ENCODE peak calls at places on chromosome 19, in seven cellular contexts. V is T-cell; A is activated T-cell treated with anti-CD3 and anti-CD28 coated beads, Interleukin-2, amount 50 U/mL, for 72 hours; Z is transverse colon; P is lung; D is cardiac fibroblast; G is lung microvascular endothelial cell. U is an unnamed sample.

GRCh38 chr19:42140125-42140754 is 8.0 kb upstream of the POU2F2 start:
- DNase-seq in V (peak; percentile 32), A (peak; percentile 36), Z (peak; percentile 48), P (peak; percentile 36), D (peak; percentile 74), G (peak; percentile 79), U (peak; percentile 25)

GRCh38 chr19:35309481-35310279 is 17.7 kb downstream of the MAG start:
- DNase-seq in V (no peak), A (no peak), Z (no peak), P (peak; percentile 57), D (peak; percentile 47), G (no peak), U (no peak)

GRCh38 chr19:7756258-7756657 is 6.8 kb upstream of the CLEC4M start:
- DNase-seq in V (no peak), A (no peak), Z (no peak), P (no peak), D (no peak), G (no peak), U (no peak)

GRCh38 chr19:9149976-9150375 is 9.8 kb downstream of the ZNF317 start:
- DNase-seq in V (no peak), A (no peak), Z (no peak), P (no peak), D (no peak), G (no peak), U (no peak)

GRCh38 chr19:58575183-58576041 is 2.3 kb upstream of the MZF1 start:
- DNase-seq in V (peak; percentile 80), A (peak; percentile 89), Z (peak; percentile 89), P (peak; percentile 89), D (peak; percentile 94), G (peak; percentile 94), U (peak; percentile 89)

GRCh38 chr19:40619333-40620160 is 18.4 kb downstream of the LTBP4 start:
- DNase-seq in V (no peak), A (no peak), Z (no peak), P (no peak), D (no peak), G (no peak), U (no peak)

GRCh38 chr19:10681658-10682057 is 19.6 kb upstream of the QTRT1 start:
- DNase-seq in V (no peak), A (no peak), Z (no peak), P (no peak), D (no peak), G (no peak), U (no peak)

GRCh38 chr19:12255372-12255771 is 39.3 kb downstream of the ZNF44 start:
- DNase-seq in V (no peak), A (no peak), Z (no peak), P (no peak), D (no peak), G (no peak), U (no peak)

GRCh38 chr19:46745521-46746280 is at the start of gene FKRP:
- DNase-seq in V (no peak), A (peak; percentile 31), Z (no peak), P (no peak), D (no peak), G (no peak), U (peak; percentile 36)

GRCh38 chr19:19071897-19072296 is 8.1 kb downstream of the SLC25A42 start:
- DNase-seq in V (no peak), A (no peak), Z (no peak), P (no peak), D (no peak), G (no peak), U (no peak)

GRCh38 chr19:40265055-40265762 is 19.9 kb downstream of the AKT2 start:
- DNase-seq in V (no peak), A (no peak), Z (no peak), P (no peak), D (no peak), G (no peak), U (no peak)

GRCh38 chr19:29873024-29873800 is 61.4 kb downstream of the CCNE1 start:
- DNase-seq in V (peak; percentile 66), A (peak; percentile 73), Z (peak; percentile 49), P (peak; percentile 51), D (peak; percentile 20), G (peak; percentile 24), U (peak; percentile 57)

GRCh38 chr19:533485-534058 is 2.0 kb downstream of the CDC34 start:
- DNase-seq in V (no peak), A (no peak), Z (no peak), P (no peak), D (no peak), G (no peak), U (no peak)

GRCh38 chr19:48925240-48925843 is 8.2 kb upstream of the DHDH start:
- DNase-seq in V (no peak), A (no peak), Z (no peak), P (peak; percentile 30), D (peak; percentile 85), G (peak; percentile 50), U (no peak)

GRCh38 chr19:1396768-1397679 is 4.3 kb downstream of the GAMT start:
- DNase-seq in V (no peak), A (no peak), Z (no peak), P (no peak), D (no peak), G (no peak), U (no peak)

GRCh38 chr19:54667217-54667616 is 4.4 kb downstream of the LILRB4 start:
- DNase-seq in V (no peak), A (no peak), Z (no peak), P (no peak), D (no peak), G (no peak), U (no peak)

GRCh38 chr19:46466536-46467199 is 4.7 kb downstream of the PNMA8A start:
- DNase-seq in V (no peak), A (no peak), Z (peak; percentile 30), P (no peak), D (peak; percentile 92), G (peak; percentile 71), U (peak; percentile 75)

GRCh38 chr19:10237702-10238101 is 6.6 kb upstream of the S1PR2 start:
- DNase-seq in V (no peak), A (no peak), Z (no peak), P (no peak), D (no peak), G (no peak), U (no peak)

GRCh38 chr19:33214621-33215020 is 11.0 kb downstream of the SLC7A10 start:
- DNase-seq in V (no peak), A (no peak), Z (no peak), P (no peak), D (peak; percentile 36), G (no peak), U (no peak)

GRCh38 chr19:38697641-38698071 is 46.6 kb downstream of the CAPN12 start:
- DNase-seq in V (no peak), A (no peak), Z (no peak), P (no peak), D (no peak), G (no peak), U (no peak)

GRCh38 chr19:16180611-16181010 is 4.6 kb upstream of the FAM32A start:
- DNase-seq in V (no peak), A (no peak), Z (no peak), P (no peak), D (peak; percentile 70), G (no peak), U (no peak)

GRCh38 chr19:51079486-51080110 is 3.1 kb downstream of the KLK14 start:
- DNase-seq in V (no peak), A (no peak), Z (no peak), P (no peak), D (no peak), G (no peak), U (no peak)

GRCh38 chr19:46932346-46932745 is 71.5 kb downstream of the ARHGAP35 start:
- DNase-seq in V (no peak), A (no peak), Z (no peak), P (peak; percentile 51), D (peak; percentile 53), G (peak; percentile 63), U (no peak)

GRCh38 chr19:2661615-2662014 is 40.9 kb downstream of the GNG7 start:
- DNase-seq in V (no peak), A (peak; percentile 15), Z (no peak), P (no peak), D (peak; percentile 25), G (no peak), U (peak; percentile 59)